ENCODE peak calls at places on chromosomes 7 and 10, in ten cellular contexts. X is left colon; Y is SHP77 treated with DMSO at 0.1 percent for 48 hours; Q is KG1; C is fibroblast of the aortic adventitia; V is germinal center; E is activated naive CD4-positive, alpha-beta T cell; R is RCC 7860; N is stimulated activated CD8-positive, alpha-beta memory T cell treated with anti-CD3 and anti-CD28 coated beads, Interleukin-2, amount 100 ng/mL, for 1 hour; I is AG04450. A is an unnamed sample.

GRCh38 chr7:135801877-135802276 is 53.3 kb upstream of the FAM180A start:
- DNase-seq in X (no peak), Y (peak; percentile 24), Q (no peak), C (no peak), V (no peak), E (no peak), R (no peak), N (no peak), I (no peak), A (peak; percentile 46)

GRCh38 chr7:144401490-144401889 is 2.0 kb downstream of the NOBOX start:
- DNase-seq in X (no peak), Y (no peak), Q (no peak), C (no peak), V (no peak), E (no peak), R (no peak), N (no peak), I (no peak), A (no peak)

GRCh38 chr7:2037301-2037804 is 195.4 kb downstream of the MAD1L1 start:
- DNase-seq in X (peak; percentile 4), Y (no peak), Q (no peak), C (no peak), V (no peak), E (no peak), R (no peak), N (no peak), I (no peak), A (no peak)

GRCh38 chr10:75532253-75532924 is 101.0 kb downstream of the LRMDA start:
- DNase-seq in X (no peak), Y (no peak), Q (no peak), C (peak; percentile 63), V (no peak), E (no peak), R (peak; percentile 88), N (no peak), I (no peak), A (peak; percentile 44)

GRCh38 chr7:15524077-15524476 is 37.7 kb downstream of the AGMO start:
- DNase-seq in X (no peak), Y (no peak), Q (no peak), C (no peak), V (no peak), E (no peak), R (no peak), N (no peak), I (no peak), A (no peak)

GRCh38 chr10:23151071-23151470 is 41.0 kb upstream of the PTF1A start:
- DNase-seq in X (no peak), Y (no peak), Q (no peak), C (no peak), V (no peak), E (no peak), R (no peak), N (no peak), I (no peak), A (no peak)

GRCh38 chr7:99029481-99030144 is 114.3 kb downstream of the SMURF1 start:
- DNase-seq in X (no peak), Y (no peak), Q (no peak), C (peak; percentile 43), V (no peak), E (no peak), R (no peak), N (no peak), I (no peak), A (no peak)

GRCh38 chr10:127012769-127013152 is 107.5 kb downstream of the DOCK1 start:
- DNase-seq in X (peak; percentile 89), Y (no peak), Q (no peak), C (no peak), V (no peak), E (no peak), R (peak; percentile 56), N (no peak), I (no peak), A (peak; percentile 71)

GRCh38 chr7:70177166-70177565 is 578.9 kb downstream of the AUTS2 start:
- DNase-seq in X (no peak), Y (no peak), Q (no peak), C (no peak), V (no peak), E (no peak), R (no peak), N (no peak), I (no peak), A (peak; percentile 26)

GRCh38 chr7:155483868-155484325 is 26.0 kb downstream of the EN2 start:
- DNase-seq in X (no peak), Y (no peak), Q (no peak), C (no peak), V (no peak), E (no peak), R (no peak), N (no peak), I (no peak), A (no peak)

GRCh38 chr7:142231716-142232115 is 26.1 kb downstream of the PRSS58 start:
- DNase-seq in X (no peak), Y (no peak), Q (no peak), C (no peak), V (no peak), E (no peak), R (no peak), N (no peak), I (no peak), A (no peak)

GRCh38 chr10:70267161-70267933 is 16.5 kb downstream of the NPFFR1 start:
- DNase-seq in X (no peak), Y (no peak), Q (no peak), C (peak; percentile 90), V (peak; percentile 35), E (no peak), R (peak; percentile 78), N (no peak), I (peak; percentile 95), A (peak; percentile 91)

GRCh38 chr7:92613214-92613613 is 23.0 kb upstream of the FAM133B start:
- DNase-seq in X (no peak), Y (no peak), Q (no peak), C (no peak), V (no peak), E (no peak), R (no peak), N (no peak), I (no peak), A (no peak)

A was measured in astrocyte of the hippocampus.